ENCODE peak calls at places on chromosomes 2 and 18, in nine cellular contexts. M is A549, Q is ovary, B is suprapubic skin, L is stomach, G is transverse colon, K is K562, I is tibial nerve, N is H1. R is an unnamed sample.

GRCh38 chr2:143808166-143808565 is 678.9 kb downstream of the ARHGAP15 start:
- DNase-seq in M (no peak), Q (no peak), B (no peak), L (no peak), G (no peak), K (no peak), I (no peak), N (no peak), R (no peak)

GRCh38 chr18:56984731-56985130 is 162.2 kb upstream of the BOD1L2 start:
- DNase-seq in M (no peak), Q (no peak), B (no peak), L (no peak), G (no peak), K (no peak), I (no peak), N (no peak), R (no peak)

GRCh38 chr2:104606056-104606455 is 247.9 kb upstream of the POU3F3 start:
- DNase-seq in M (no peak), Q (no peak), B (no peak), L (no peak), G (no peak), K (no peak), I (no peak), N (no peak), R (no peak)

GRCh38 chr2:152504618-152505017 is 169.6 kb downstream of the FMNL2 start:
- DNase-seq in M (peak), Q (no peak), B (no peak), L (no peak), G (no peak), K (no peak), I (no peak), N (no peak), R (no peak)

GRCh38 chr2:8954990-8955389 is 48.5 kb downstream of the MBOAT2 start:
- DNase-seq in M (no peak), Q (no peak), B (no peak), L (no peak), G (no peak), K (no peak), I (no peak), N (no peak), R (no peak)

GRCh38 chr2:171342014-171342413 is 91.8 kb downstream of the METTL8 start:
- DNase-seq in M (no peak), Q (no peak), B (no peak), L (no peak), G (no peak), K (no peak), I (no peak), N (no peak), R (no peak)

GRCh38 chr2:5022056-5022455 is 670.1 kb upstream of the SOX11 start:
- DNase-seq in M (no peak), Q (no peak), B (no peak), L (no peak), G (no peak), K (no peak), I (no peak), N (no peak), R (no peak)

GRCh38 chr2:98505311-98505808 is 60.7 kb downstream of the INPP4A start:
- DNase-seq in M (no peak), Q (no peak), B (no peak), L (peak), G (peak), K (no peak), I (no peak), N (no peak), R (peak)

GRCh38 chr2:153770359-153770991 is 101.2 kb upstream of the GALNT13 start:
- DNase-seq in M (peak), Q (no peak), B (no peak), L (no peak), G (no peak), K (no peak), I (no peak), N (no peak), R (no peak)

GRCh38 chr2:84946204-84947009 is 24.6 kb upstream of the KCMF1 start:
- DNase-seq in M (peak), Q (no peak), B (no peak), L (peak), G (peak), K (peak), I (no peak), N (no peak), R (no peak)

GRCh38 chr2:120886967-120887672 is 151.5 kb downstream of the GLI2 start:
- DNase-seq in M (no peak), Q (peak), B (no peak), L (peak), G (no peak), K (no peak), I (no peak), N (no peak), R (no peak)

GRCh38 chr18:22637787-22638186 is 220.1 kb upstream of the CTAGE1 start:
- DNase-seq in M (peak), Q (no peak), B (no peak), L (no peak), G (no peak), K (no peak), I (no peak), N (no peak), R (no peak)

GRCh38 chr2:232523682-232524597 is 2.0 kb upstream of the CHRND start:
- DNase-seq in M (peak), Q (peak), B (no peak), L (peak), G (peak), K (peak), I (no peak), N (peak), R (no peak)

GRCh38 chr2:181311841-181312240 is 145.3 kb upstream of the ITGA4 start:
- DNase-seq in M (no peak), Q (no peak), B (no peak), L (no peak), G (peak), K (no peak), I (no peak), N (no peak), R (no peak)

GRCh38 chr2:9174771-9175441 is 31.7 kb upstream of the ASAP2 start:
- DNase-seq in M (no peak), Q (no peak), B (no peak), L (no peak), G (no peak), K (no peak), I (no peak), N (no peak), R (no peak)

GRCh38 chr18:7202119-7202680 is 28.7 kb upstream of the LRRC30 start:
- DNase-seq in M (no peak), Q (no peak), B (no peak), L (no peak), G (no peak), K (no peak), I (no peak), N (no peak), R (no peak)

GRCh38 chr2:3664925-3665324 is 6.9 kb downstream of the ALLC start:
- DNase-seq in M (no peak), Q (no peak), B (peak), L (no peak), G (no peak), K (no peak), I (no peak), N (peak), R (no peak)

GRCh38 chr2:101751276-101751675 is 53.8 kb downstream of the MAP4K4 start:
- DNase-seq in M (no peak), Q (no peak), B (no peak), L (no peak), G (no peak), K (no peak), I (no peak), N (no peak), R (no peak)

GRCh38 chr2:71101656-71102055 is 28.4 kb downstream of the MCEE start:
- DNase-seq in M (no peak), Q (no peak), B (no peak), L (no peak), G (no peak), K (no peak), I (no peak), N (no peak), R (no peak)

GRCh38 chr2:128563348-128563687 is 244.7 kb upstream of the HS6ST1 start:
- DNase-seq in M (no peak), Q (peak), B (no peak), L (no peak), G (peak), K (no peak), I (peak), N (no peak), R (peak)

GRCh38 chr18:25672490-25672889 is 320.5 kb upstream of the ZNF521 start:
- DNase-seq in M (no peak), Q (no peak), B (no peak), L (no peak), G (no peak), K (peak), I (no peak), N (peak), R (no peak)

GRCh38 chr2:9554841-9555337 is 741 bp downstream of the ADAM17 start:
- DNase-seq in M (peak), Q (no peak), B (no peak), L (no peak), G (peak), K (peak), I (peak), N (no peak), R (no peak)

GRCh38 chr18:34971313-34971712 is 69.9 kb upstream of the MAPRE2 start:
- DNase-seq in M (peak), Q (no peak), B (no peak), L (no peak), G (no peak), K (no peak), I (no peak), N (no peak), R (no peak)

GRCh38 chr2:1936411-1936980 is 192.2 kb upstream of the PXDN start:
- DNase-seq in M (no peak), Q (no peak), B (no peak), L (no peak), G (no peak), K (no peak), I (no peak), N (no peak), R (no peak)

GRCh38 chr2:25494626-25495025 is 152.9 kb upstream of the DNMT3A start:
- DNase-seq in M (no peak), Q (no peak), B (no peak), L (no peak), G (no peak), K (no peak), I (no peak), N (no peak), R (no peak)

GRCh38 chr2:238155051-238155760 is 3.6 kb upstream of the ERFE start:
- DNase-seq in M (no peak), Q (no peak), B (no peak), L (no peak), G (no peak), K (no peak), I (no peak), N (no peak), R (no peak)
- TF ChIP-seq EP300 in M (no peak), Q (no peak), B (no peak), L (no peak), G (no peak), K (no peak), I (no peak), N (no peak), R (no peak)

DNA sequence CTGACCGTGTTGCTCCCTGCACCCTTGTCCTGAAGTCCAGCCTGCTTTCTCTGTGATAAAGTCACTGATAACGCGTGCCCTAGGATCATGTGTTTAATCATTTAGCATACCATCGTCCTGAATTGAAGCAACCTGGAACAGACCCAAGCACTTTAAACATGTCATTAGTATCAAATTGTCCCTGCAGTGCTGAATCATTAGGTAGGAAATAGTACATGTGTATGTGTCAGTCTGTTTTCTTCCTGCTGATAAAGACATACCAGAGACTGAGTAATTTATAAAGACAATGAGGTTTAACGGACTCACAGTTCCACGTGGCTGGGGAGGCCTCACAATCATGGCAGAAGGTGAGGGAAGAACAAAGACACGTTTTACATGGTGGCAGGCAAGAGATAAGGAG is 2.8 kb downstream of the ASB18 start:
- DNase-seq in M (no peak), Q (no peak), B (no peak), L (no peak), G (no peak), K (no peak), I (no peak), N (no peak), R (no peak)
- H3K27ac ChIP-seq in M (no peak), Q (no peak), B (no peak), L (no peak), G (no peak), K (no peak), I (no peak), N (no peak), R (no peak)

DNA sequence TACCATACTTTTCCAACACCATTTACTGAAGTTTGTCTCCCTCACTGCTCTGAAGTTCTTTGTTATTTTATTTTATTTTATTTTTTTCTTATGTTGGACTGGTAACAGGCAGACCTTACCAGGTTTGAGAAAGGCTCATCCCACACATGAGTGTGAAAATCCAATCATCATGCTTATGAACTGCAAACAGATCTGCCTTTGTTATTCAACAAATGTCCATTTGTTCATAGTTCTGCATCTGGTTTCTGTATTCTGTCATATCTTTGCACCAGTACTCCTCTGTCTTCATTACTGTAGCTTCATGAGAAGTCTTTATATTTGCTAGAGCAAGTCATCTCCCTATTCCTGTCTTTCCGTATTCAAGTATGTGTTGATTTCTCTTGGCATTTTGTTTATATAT is 5.3 kb downstream of the RNU2-63P start:
- DNase-seq in M (no peak), Q (no peak), B (no peak), L (no peak), G (no peak), K (no peak), I (no peak), N (no peak), R (no peak)
- TF ChIP-seq POLR2A in M (no peak), Q (no peak), B (no peak), L (no peak), G (no peak), K (no peak), I (no peak), N (no peak), R (no peak)

GRCh38 chr2:30209227-30209626 is 22.1 kb upstream of the LBH start:
- DNase-seq in M (no peak), Q (no peak), B (no peak), L (no peak), G (no peak), K (no peak), I (no peak), N (no peak), R (no peak)

GRCh38 chr2:30206461-30207430 is 24.6 kb upstream of the LBH start:
- DNase-seq in M (peak), Q (no peak), B (no peak), L (no peak), G (no peak), K (no peak), I (no peak), N (no peak), R (peak)

GRCh38 chr2:30205456-30205855 is 25.9 kb upstream of the LBH start:
- DNase-seq in M (no peak), Q (no peak), B (no peak), L (no peak), G (no peak), K (no peak), I (no peak), N (no peak), R (peak)

GRCh38 chr2:30204281-30204680 is 27.1 kb upstream of the LBH start:
- DNase-seq in M (no peak), Q (no peak), B (no peak), L (peak), G (no peak), K (no peak), I (no peak), N (no peak), R (peak)

GRCh38 chr2:30208453-30208852 is 22.9 kb upstream of the LBH start:
- DNase-seq in M (peak), Q (peak), B (no peak), L (peak), G (peak), K (peak), I (peak), N (peak), R (peak)
- TF ChIP-seq EP300 in M (no peak), Q (no peak), B (no peak), L (no peak), G (no peak), K (no peak), I (no peak), N (no peak), R (no peak)

GRCh38 chr18:63101811-63102210 is 217.8 kb downstream of the BCL2 start:
- DNase-seq in M (no peak), Q (no peak), B (no peak), L (no peak), G (no peak), K (no peak), I (no peak), N (no peak), R (no peak)
- H3K27ac ChIP-seq in M (no peak), Q (no peak), B (no peak), L (no peak), G (no peak), K (no peak), I (no peak), N (no peak), R (no peak)

R was measured in sigmoid colon.